ENCODE peak calls at places on chromosomes 7 and 10, in seven cellular contexts. R is stomach, U is HepG2, K is GM12892, O is sigmoid colon, J is GM12891, B is spleen. Y is an unnamed sample.

GRCh38 chr7:8582723-8583122 is 149.3 kb downstream of the NXPH1 start:
- DNase-seq in R (no peak), U (no peak), K (no peak), O (no peak), J (no peak), B (peak), Y (no peak)

GRCh38 chr10:14879055-14879800 is 562 bp downstream of the SUV39H2 start:
- DNase-seq in R (no peak), U (peak), K (peak), O (no peak), J (peak), B (no peak), Y (no peak)

GRCh38 chr7:130878785-130879184 is 144.8 kb upstream of the KLF14 start:
- DNase-seq in R (no peak), U (no peak), K (no peak), O (no peak), J (no peak), B (no peak), Y (no peak)

GRCh38 chr10:34736976-34737771 is 77.9 kb downstream of the PARD3 start:
- DNase-seq in R (no peak), U (peak), K (no peak), O (no peak), J (no peak), B (no peak), Y (no peak)

GRCh38 chr10:103120977-103121735 is 71.9 kb downstream of the NT5C2 start:
- DNase-seq in R (no peak), U (peak), K (no peak), O (no peak), J (no peak), B (no peak), Y (no peak)

GRCh38 chr10:4652111-4653010 is 173.6 kb upstream of the AKR1E2 start:
- DNase-seq in R (no peak), U (no peak), K (no peak), O (no peak), J (no peak), B (no peak), Y (no peak)

GRCh38 chr7:45187946-45188411 is 30.4 kb downstream of the RAMP3 start:
- DNase-seq in R (peak), U (no peak), K (no peak), O (no peak), J (no peak), B (peak), Y (no peak)

GRCh38 chr7:118195837-118196474 is 12.0 kb downstream of the LSM8 start:
- DNase-seq in R (peak), U (peak), K (no peak), O (no peak), J (no peak), B (no peak), Y (no peak)

GRCh38 chr7:1943933-1944618 is 274.0 kb downstream of the ELFN1 start:
- DNase-seq in R (no peak), U (no peak), K (no peak), O (no peak), J (no peak), B (peak), Y (no peak)

GRCh38 chr7:139602143-139602722 is 78.7 kb downstream of the CLEC2L start:
- DNase-seq in R (no peak), U (peak), K (no peak), O (no peak), J (no peak), B (no peak), Y (no peak)

GRCh38 chr7:125828153-125828690 is 898.6 kb upstream of the POT1 start:
- DNase-seq in R (no peak), U (no peak), K (no peak), O (no peak), J (no peak), B (no peak), Y (no peak)

GRCh38 chr7:55191161-55191925 is 172.5 kb downstream of the EGFR start:
- DNase-seq in R (no peak), U (no peak), K (no peak), O (no peak), J (no peak), B (no peak), Y (peak)

GRCh38 chr7:128383781-128384180 is 22.3 kb upstream of the PRRT4 start:
- DNase-seq in R (no peak), U (no peak), K (no peak), O (no peak), J (no peak), B (no peak), Y (no peak)

GRCh38 chr7:100908512-100908911 is 12.8 kb upstream of the ACHE start:
- DNase-seq in R (no peak), U (no peak), K (no peak), O (no peak), J (no peak), B (no peak), Y (no peak)

GRCh38 chr10:122286872-122287271 is 15.8 kb downstream of the BTBD16 start:
- DNase-seq in R (no peak), U (no peak), K (no peak), O (peak), J (no peak), B (no peak), Y (no peak)

GRCh38 chr7:134891262-134892001 is 94.9 kb upstream of the AGBL3 start:
- DNase-seq in R (peak), U (peak), K (no peak), O (peak), J (no peak), B (no peak), Y (no peak)

GRCh38 chr7:22667562-22668239 is 59.3 kb upstream of the IL6 start:
- DNase-seq in R (no peak), U (no peak), K (no peak), O (no peak), J (no peak), B (no peak), Y (no peak)

GRCh38 chr7:149873968-149874643 is at the start of gene ATP6V0E2:
- DNase-seq in R (no peak), U (no peak), K (no peak), O (no peak), J (no peak), B (no peak), Y (no peak)

GRCh38 chr10:26952094-26952493 is 91.3 kb upstream of the ABI1 start:
- DNase-seq in R (no peak), U (no peak), K (no peak), O (no peak), J (no peak), B (no peak), Y (no peak)

GRCh38 chr7:79272066-79272669 is 181.3 kb downstream of the MAGI2 start:
- DNase-seq in R (no peak), U (peak), K (no peak), O (no peak), J (no peak), B (no peak), Y (no peak)

GRCh38 chr7:450741-451140 is 68.9 kb downstream of the PDGFA start:
- DNase-seq in R (no peak), U (no peak), K (no peak), O (no peak), J (no peak), B (peak), Y (no peak)

GRCh38 chr10:676178-676577 is 13.3 kb downstream of the DIP2C start:
- DNase-seq in R (no peak), U (no peak), K (no peak), O (no peak), J (no peak), B (no peak), Y (no peak)
- TF ChIP-seq POLR2A in R (no peak), U (no peak), K (no peak), O (no peak), J (no peak), B (no peak), Y (no peak)

DNA sequence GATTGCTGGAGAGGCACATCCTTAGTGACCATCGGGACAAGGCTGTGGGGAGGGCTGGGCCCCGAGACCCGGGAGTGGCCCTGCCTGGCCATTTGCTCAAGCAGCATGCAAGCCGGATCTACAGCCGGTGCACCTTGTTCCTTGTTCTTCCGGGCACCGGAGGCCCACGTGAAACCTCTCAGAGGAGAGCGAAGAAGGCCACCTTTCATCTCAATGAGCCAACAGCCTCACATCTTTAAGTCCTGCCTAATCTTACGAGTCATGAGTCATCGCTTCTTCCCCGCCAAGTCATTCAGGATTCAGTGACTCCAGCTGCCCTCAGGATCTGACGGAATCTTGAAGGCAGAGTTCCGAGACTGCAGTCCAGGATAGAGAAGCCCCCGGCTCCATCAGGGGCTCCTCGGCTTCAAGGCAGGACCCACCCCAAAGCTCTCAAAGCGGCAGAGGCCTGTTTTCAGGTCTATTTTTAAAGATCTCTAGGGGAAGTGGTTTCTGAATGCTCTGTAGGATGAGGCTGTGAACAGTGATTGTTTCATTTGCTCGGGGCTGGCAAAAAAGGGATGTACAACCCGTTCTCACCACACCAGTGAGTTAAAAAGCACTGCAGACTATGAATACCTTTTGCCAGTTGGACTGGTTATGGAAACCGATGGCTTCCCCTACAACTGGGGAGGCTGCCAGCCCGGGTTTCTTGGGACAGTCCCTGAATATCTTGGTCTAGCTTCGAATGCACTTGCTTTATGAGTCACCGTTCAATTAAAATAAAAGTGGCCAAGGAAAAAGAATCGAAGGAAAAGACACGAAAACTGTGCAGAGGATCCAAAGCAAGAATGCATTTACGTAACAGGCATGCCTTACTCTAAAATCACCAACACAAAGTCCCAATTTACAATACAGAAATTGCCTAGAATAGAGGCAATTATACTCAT is 57.2 kb upstream of the ECHDC3 start:
- DNase-seq in R (peak), U (no peak), K (peak), O (peak), J (peak), B (peak), Y (no peak)
- TF ChIP-seq POLR2AphosphoS5 in R (peak), U (no peak), K (peak), O (no peak), J (peak), B (peak), Y (peak)

DNA sequence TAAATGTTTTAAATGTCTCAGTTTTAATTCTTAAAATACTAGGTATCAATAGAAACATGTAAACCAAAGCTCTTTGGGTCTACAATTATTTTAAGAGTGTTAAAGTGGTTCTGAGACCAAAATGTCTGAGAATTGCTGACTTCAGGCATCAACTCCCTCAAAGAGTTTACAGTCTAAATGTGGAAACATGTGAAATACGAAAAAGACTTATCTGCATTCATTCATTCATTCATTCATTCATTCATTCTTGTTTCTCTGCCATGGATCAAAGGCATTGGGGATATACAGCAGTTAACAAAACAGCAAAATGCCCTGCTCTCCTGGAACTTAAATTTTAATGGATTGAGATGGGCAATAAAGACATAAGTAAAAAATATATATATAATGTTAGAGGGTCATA is 69.8 kb downstream of the BLNK start:
- DNase-seq in R (no peak), U (no peak), K (no peak), O (no peak), J (no peak), B (no peak), Y (no peak)
- TF ChIP-seq POLR2A in R (no peak), U (no peak), K (no peak), O (no peak), J (no peak), B (no peak), Y (no peak)

GRCh38 chr7:27156508-27156898 is at the start of gene HOXA7:
- DNase-seq in R (peak), U (no peak), K (no peak), O (peak), J (no peak), B (peak), Y (no peak)
- TF ChIP-seq POLR2AphosphoS5 in R (no peak), U (no peak), K (no peak), O (peak), J (no peak), B (peak), Y (peak)

GRCh38 chr7:30114536-30115258 is 20.1 kb upstream of the MTURN start:
- DNase-seq in R (no peak), U (no peak), K (no peak), O (no peak), J (no peak), B (no peak), Y (no peak)
- TF ChIP-seq POLR2A in R (no peak), U (no peak), K (no peak), O (no peak), J (no peak), B (no peak), Y (no peak)

DNA sequence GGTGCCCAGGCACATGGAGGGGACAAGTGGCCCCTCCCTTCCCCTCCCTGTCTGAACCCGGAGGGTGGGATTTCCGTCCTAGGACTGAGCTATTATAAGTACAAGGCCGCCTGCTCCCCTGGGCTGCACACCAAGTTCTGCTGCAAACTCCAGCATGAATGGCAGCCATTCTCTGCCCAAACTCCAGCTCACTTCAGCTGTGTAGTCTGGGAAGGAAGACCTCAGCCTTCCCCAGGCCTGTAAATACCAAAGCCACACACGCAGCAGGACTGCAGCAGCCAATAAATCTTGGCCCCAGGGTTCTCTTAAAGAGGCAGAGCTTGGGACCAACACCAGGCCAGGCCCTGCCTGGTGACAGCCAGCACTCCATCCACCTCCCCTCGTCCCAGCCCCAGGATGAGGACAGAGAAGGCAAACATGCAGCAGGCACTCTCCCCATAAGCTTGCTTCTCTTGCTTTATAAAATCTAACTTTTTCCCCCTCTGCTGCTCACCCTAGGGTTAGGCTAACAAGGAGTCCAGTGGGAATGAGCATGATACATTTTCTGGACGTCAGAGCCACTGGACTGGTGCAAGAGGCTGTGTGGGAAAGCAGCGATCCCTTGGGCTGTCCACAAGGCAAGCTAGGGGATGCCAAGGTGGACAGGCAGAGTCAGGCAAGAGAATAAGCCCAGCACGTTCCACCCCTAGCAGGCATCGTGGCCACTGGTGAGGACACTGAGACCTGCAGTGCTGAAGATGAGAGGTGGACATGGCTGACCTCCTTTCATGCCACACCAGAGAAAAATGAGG is 291.1 kb upstream of the ZMIZ1 start:
- DNase-seq in R (no peak), U (no peak), K (no peak), O (peak), J (no peak), B (no peak), Y (no peak)
- TF ChIP-seq POLR2AphosphoS5 in R (no peak), U (no peak), K (no peak), O (peak), J (no peak), B (no peak), Y (peak)

GRCh38 chr10:80191589-80192270 is 13.6 kb downstream of the ANXA11 start:
- DNase-seq in R (peak), U (no peak), K (no peak), O (no peak), J (no peak), B (no peak), Y (no peak)
- TF ChIP-seq POLR2A in R (no peak), U (no peak), K (no peak), O (no peak), J (no peak), B (no peak), Y (no peak)

DNA sequence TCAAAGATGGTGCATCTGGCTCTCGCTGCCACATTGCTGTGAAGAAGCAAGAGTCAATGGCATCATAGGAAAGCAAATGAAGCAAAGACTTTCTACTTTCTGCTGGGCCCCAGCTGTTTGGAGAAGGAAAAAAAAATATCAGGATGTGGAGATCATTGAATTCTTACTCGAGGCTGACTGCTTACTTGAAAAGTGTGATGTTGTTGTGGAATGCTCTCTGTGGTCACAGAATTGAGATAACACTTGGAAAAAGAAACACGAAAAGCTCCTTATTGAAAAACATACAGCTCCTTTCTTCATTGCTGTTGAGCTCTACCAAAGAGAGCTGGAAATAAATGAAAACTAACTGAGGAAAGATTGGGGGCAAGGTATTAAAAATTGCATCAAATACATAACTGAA is 157.4 kb upstream of the TBX20 start:
- DNase-seq in R (no peak), U (no peak), K (no peak), O (no peak), J (no peak), B (no peak), Y (no peak)
- TF ChIP-seq POLR2AphosphoS5 in R (no peak), U (no peak), K (no peak), O (no peak), J (no peak), B (no peak), Y (no peak)

DNA sequence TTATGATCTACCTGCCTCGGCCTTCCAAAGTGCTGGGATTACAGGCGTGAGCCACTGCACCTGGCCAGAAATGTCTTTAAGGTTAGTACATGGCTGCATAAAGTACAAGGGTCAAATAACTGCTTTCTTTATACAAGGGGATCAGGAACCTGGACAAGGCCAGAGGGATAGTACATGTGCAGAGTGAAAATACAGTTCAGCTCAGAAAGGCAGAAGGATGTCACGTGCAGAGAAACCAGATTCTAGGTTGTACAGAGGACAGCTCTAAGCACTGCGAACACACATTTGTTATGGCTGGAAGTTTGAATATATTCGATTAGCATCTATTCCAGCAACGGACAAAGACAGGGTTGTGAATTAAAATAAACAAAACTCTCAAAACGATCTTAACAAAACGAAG is 6.0 kb upstream of the RSBN1L start:
- DNase-seq in R (no peak), U (no peak), K (no peak), O (no peak), J (no peak), B (no peak), Y (no peak)
- TF ChIP-seq POLR2A in R (no peak), U (no peak), K (no peak), O (no peak), J (no peak), B (no peak), Y (no peak)